ENCODE peak calls at places on chromosome 4, in five cellular contexts. A is fibroblast of lung, L is Karpas-422, J is endothelial cell of umbilical vein, R is trophoblast cell. I is an unnamed sample.

GRCh38 chr4:176792348-176793059 is at the start of gene VEGFC:
- DNase-seq in A (peak; percentile 80), L (no peak), J (peak; percentile 69), R (peak; percentile 25), I (peak; percentile 24)

GRCh38 chr4:184103755-184104367 is 113.8 kb downstream of the ENPP6 start:
- DNase-seq in A (no peak), L (no peak), J (no peak), R (no peak), I (no peak)

GRCh38 chr4:153341575-153342090 is 2.9 kb upstream of the MND1 start:
- DNase-seq in A (no peak), L (peak; percentile 83), J (peak; percentile 71), R (peak; percentile 6), I (no peak)

GRCh38 chr4:52937829-52938228 is 75.7 kb downstream of the RASL11B start:
- DNase-seq in A (no peak), L (no peak), J (no peak), R (no peak), I (no peak)

GRCh38 chr4:121217385-121217784 is 53.3 kb upstream of the TNIP3 start:
- DNase-seq in A (peak; percentile 76), L (no peak), J (no peak), R (peak; percentile 83), I (no peak)

GRCh38 chr4:72606751-72607150 is 37.7 kb upstream of the ADAMTS3 start:
- DNase-seq in A (no peak), L (no peak), J (no peak), R (no peak), I (no peak)

GRCh38 chr4:108814327-108814726 is 51.5 kb upstream of the ETNPPL start:
- DNase-seq in A (no peak), L (no peak), J (no peak), R (no peak), I (no peak)

GRCh38 chr4:155604718-155605601 is 61.7 kb upstream of the GUCY1A1 start:
- DNase-seq in A (peak; percentile 98), L (no peak), J (no peak), R (no peak), I (no peak)

GRCh38 chr4:17708992-17709759 is 72.2 kb downstream of the FAM184B start:
- DNase-seq in A (no peak), L (no peak), J (no peak), R (no peak), I (no peak)

GRCh38 chr4:15778191-15778741 is at the start of gene CD38:
- DNase-seq in A (no peak), L (peak; percentile 65), J (no peak), R (no peak), I (peak; percentile 43)

GRCh38 chr4:29596228-29596627 is 1123.9 kb upstream of the PCDH7 start:
- DNase-seq in A (no peak), L (no peak), J (no peak), R (no peak), I (no peak)

GRCh38 chr4:46425775-46426400 is 36.0 kb upstream of the GABRA2 start:
- DNase-seq in A (peak; percentile 72), L (no peak), J (no peak), R (no peak), I (no peak)

GRCh38 chr4:126647756-126648396 is 984.9 kb upstream of the INTU start:
- DNase-seq in A (peak; percentile 17), L (no peak), J (no peak), R (no peak), I (no peak)

GRCh38 chr4:18247189-18247588 is 225.6 kb upstream of the LCORL start:
- DNase-seq in A (no peak), L (no peak), J (no peak), R (no peak), I (no peak)

GRCh38 chr4:7523526-7523925 is 88.8 kb upstream of the PSAPL1 start:
- DNase-seq in A (no peak), L (no peak), J (no peak), R (no peak), I (no peak)

GRCh38 chr4:122010610-122011009 is 58.8 kb upstream of the TRPC3 start:
- DNase-seq in A (peak; percentile 69), L (no peak), J (no peak), R (no peak), I (no peak)

GRCh38 chr4:52750819-52751348 is 341 bp downstream of the ERVMER34-1 start:
- DNase-seq in A (peak; percentile 8), L (no peak), J (peak; percentile 4), R (peak; percentile 79), I (peak; percentile 19)

GRCh38 chr4:108644237-108644636 is 6.2 kb upstream of the OSTC start:
- DNase-seq in A (no peak), L (no peak), J (peak; percentile 61), R (peak; percentile 21), I (no peak)

GRCh38 chr4:17336524-17336941 is 175.4 kb downstream of the QDPR start:
- DNase-seq in A (no peak), L (no peak), J (peak; percentile 97), R (no peak), I (peak; percentile 17)

GRCh38 chr4:184851200-184851541 is 25.4 kb upstream of the ACSL1 start:
- DNase-seq in A (no peak), L (peak; percentile 78), J (no peak), R (peak; percentile 17), I (no peak)

GRCh38 chr4:118173956-118174355 is 139.7 kb downstream of the NDST3 start:
- DNase-seq in A (peak; percentile 95), L (no peak), J (peak; percentile 60), R (no peak), I (no peak)

GRCh38 chr4:158371158-158371557 is 150.5 kb upstream of the RXFP1 start:
- DNase-seq in A (peak; percentile 82), L (no peak), J (peak; percentile 66), R (no peak), I (no peak)

DNA sequence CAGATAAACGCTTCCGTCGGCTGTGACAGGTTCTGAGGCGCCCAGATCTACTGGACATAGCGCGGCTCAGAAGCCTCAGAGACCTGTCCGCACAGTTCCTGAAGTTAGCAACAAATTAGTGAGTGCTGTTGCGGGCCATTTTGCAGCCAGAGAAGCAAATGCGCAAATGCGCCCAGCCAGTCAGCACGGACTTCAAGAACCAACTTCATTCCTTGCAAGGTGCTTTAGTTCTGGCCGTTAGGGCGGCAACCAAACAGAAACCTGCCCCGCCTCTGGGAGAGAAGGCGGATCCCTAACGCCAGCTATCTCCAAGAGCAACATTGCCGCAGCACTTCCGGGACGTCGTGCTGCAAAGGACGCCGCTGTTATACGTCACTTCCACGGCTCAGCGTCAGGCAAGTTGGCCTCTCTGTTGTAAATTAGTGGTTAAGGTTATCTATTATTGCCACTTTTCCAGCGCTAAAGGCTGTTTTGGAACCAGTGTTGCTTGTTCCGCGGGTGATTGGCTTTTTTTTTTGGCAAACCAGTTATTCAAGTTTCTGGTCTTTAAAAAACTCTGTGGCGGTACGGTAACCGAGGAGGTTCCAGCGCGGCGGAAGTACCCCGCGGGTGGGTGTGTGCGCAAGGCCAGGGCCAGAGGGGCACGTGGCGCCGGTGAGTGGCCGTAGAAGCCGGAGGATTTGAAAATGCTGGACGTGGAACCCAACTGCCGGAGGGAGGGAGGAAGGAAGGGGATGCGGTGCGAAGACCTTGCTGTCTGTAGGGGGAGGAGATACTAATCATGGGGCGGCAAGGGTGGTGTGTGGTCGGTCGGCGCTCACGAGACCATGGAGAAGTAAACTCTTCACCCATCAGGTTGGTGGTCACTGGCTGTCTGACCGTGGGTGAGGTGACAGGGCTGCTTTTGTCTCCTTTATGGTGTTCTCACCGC is at the start of gene GAR1:
- DNase-seq in A (peak; percentile 93), L (peak; percentile 96), J (peak; percentile 94), R (peak; percentile 94), I (peak; percentile 96)
- H3K9ac ChIP-seq in A (peak within 1 kb of the TSS; percentile 85), L (peak within 1 kb of the TSS; percentile 95), J (peak within 1 kb of the TSS; percentile 68), R (peak within 1 kb of the TSS; percentile 73), I (peak within 1 kb of the TSS; percentile 80)

GRCh38 chr4:87047281-87047798 is 112.5 kb downstream of the AFF1 start:
- DNase-seq in A (no peak), L (no peak), J (no peak), R (peak; percentile 56), I (no peak)

GRCh38 chr4:87046111-87046510 is 111.3 kb downstream of the AFF1 start:
- DNase-seq in A (no peak), L (no peak), J (peak; percentile 92), R (no peak), I (no peak)

GRCh38 chr4:87042986-87043820 is 108.4 kb downstream of the AFF1 start:
- DNase-seq in A (no peak), L (no peak), J (no peak), R (peak; percentile 36), I (no peak)

GRCh38 chr4:87044511-87045369 is 109.9 kb downstream of the AFF1 start:
- DNase-seq in A (no peak), L (no peak), J (peak; percentile 83), R (peak; percentile 92), I (no peak)

DNA sequence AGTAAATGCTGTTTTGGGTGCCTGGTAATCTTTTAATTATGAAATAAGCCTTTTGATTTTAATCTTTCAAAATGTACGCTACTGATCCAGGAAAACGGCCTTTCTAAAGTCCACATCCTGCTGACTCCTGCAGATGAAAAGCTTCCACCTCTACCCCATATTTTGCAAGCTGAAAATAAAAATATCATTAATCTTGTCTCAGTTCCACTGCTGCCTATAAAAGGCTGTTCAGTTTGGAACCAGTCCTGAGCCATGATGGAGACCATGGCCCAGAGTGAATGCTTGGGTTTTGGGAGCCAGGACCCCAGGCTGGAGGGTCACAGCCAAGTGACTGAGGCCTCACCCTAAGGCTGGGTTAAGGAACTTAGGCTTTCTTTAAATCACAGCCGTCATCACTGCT is 110.8 kb downstream of the AFF1 start:
- DNase-seq in A (no peak), L (no peak), J (no peak), R (no peak), I (no peak)
- H3K9ac ChIP-seq in A (no peak overlapping the region), L (no peak overlapping the region), J (peak overlapping the region; percentile 74), R (no peak overlapping the region), I (no peak overlapping the region)

GRCh38 chr4:83282049-83282535 is 2.5 kb downstream of the COQ2 start:
- DNase-seq in A (peak; percentile 78), L (peak; percentile 79), J (peak; percentile 79), R (peak; percentile 91), I (peak; percentile 80)

GRCh38 chr4:83276299-83277040 is 8.1 kb downstream of the COQ2 start:
- DNase-seq in A (no peak), L (no peak), J (no peak), R (no peak), I (no peak)

GRCh38 chr4:83285022-83285387 is 407 bp upstream of the COQ2 start:
- DNase-seq in A (peak; percentile 61), L (no peak), J (peak; percentile 74), R (peak; percentile 60), I (peak; percentile 53)

GRCh38 chr4:83284161-83285021 is at the start of gene COQ2:
- DNase-seq in A (peak; percentile 96), L (peak; percentile 93), J (peak; percentile 96), R (peak; percentile 98), I (peak; percentile 98)

DNA sequence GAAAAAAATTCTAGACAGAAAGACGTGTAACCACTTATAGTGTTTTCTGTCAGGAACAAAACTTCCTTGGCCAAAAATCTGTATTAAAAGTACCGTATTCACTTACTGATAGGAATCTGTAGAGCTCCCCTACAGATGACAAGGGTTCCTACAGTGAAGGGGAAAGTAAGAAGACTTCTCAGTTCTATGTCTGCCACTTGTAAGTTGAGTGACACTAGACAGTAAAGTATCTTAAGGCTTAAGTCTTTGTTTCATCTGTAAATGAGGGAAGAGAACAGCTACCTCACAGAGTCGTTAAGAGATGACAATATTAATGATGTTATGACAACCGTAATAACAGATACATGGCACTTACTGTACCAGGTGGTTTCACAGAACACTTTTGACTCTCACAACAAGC is 3.3 kb downstream of the COQ2 start:
- DNase-seq in A (no peak), L (no peak), J (no peak), R (no peak), I (no peak)
- H3K9ac ChIP-seq in A (no peak overlapping the region), L (no peak overlapping the region), J (no peak overlapping the region), R (no peak overlapping the region), I (no peak overlapping the region)

GRCh38 chr4:4860803-4861591 is 1.5 kb downstream of the MSX1 start:
- DNase-seq in A (no peak), L (no peak), J (peak; percentile 51), R (no peak), I (no peak)
- H3K9ac ChIP-seq in A (peak overlapping the region; percentile 51), L (peak overlapping the region; percentile 72), J (peak overlapping the region; percentile 38), R (peak overlapping the region; percentile 95), I (no peak overlapping the region)